ENCODE peak calls at places on chromosomes 12 and 14, in six cellular contexts. H is GM12891, N is K562, Z is HepG2, S is SK-N-SH, J is H1. Y is an unnamed sample.

GRCh38 chr12:52198454-52199215 is 6.8 kb upstream of the KRT80 start:
- DNase-seq in Z (no peak), H (no peak), S (no peak), J (no peak), N (no peak), Y (no peak)

GRCh38 chr14:59848671-59849070 is 21.9 kb downstream of the RTN1 start:
- DNase-seq in Z (no peak), N (no peak), J (no peak), S (no peak), H (no peak), Y (no peak)

GRCh38 chr12:20588057-20588456 is 107.1 kb upstream of the SLCO1C1 start:
- DNase-seq in J (no peak), S (peak; percentile 79), H (no peak), N (no peak), Z (no peak), Y (no peak)

GRCh38 chr14:50003213-50004021 is 110.5 kb downstream of the ARF6 start:
- DNase-seq in Z (peak; percentile 71), H (peak; percentile 79), S (peak; percentile 78), J (peak; percentile 66), N (peak; percentile 92), Y (peak; percentile 91)

GRCh38 chr12:8034802-8035201 is 2.3 kb downstream of the FOXJ2 start:
- DNase-seq in H (no peak), J (no peak), Z (no peak), S (no peak), N (peak; percentile 55), Y (no peak)

GRCh38 chr14:104553166-104554087 is 26.1 kb upstream of the C14orf180 start:
- DNase-seq in N (no peak), J (no peak), H (no peak), Z (no peak), S (peak; percentile 21), Y (peak; percentile 6)

GRCh38 chr14:67962215-67962644 is 142.7 kb downstream of the RAD51B start:
- DNase-seq in S (no peak), H (peak; percentile 16), J (no peak), Z (no peak), N (no peak), Y (peak; percentile 2)

GRCh38 chr12:30988086-30988485 is 61.5 kb downstream of the TSPAN11 start:
- DNase-seq in N (no peak), J (no peak), H (no peak), Z (no peak), S (no peak), Y (no peak)

GRCh38 chr12:93706824-93707223 is 29.6 kb downstream of the CRADD start:
- DNase-seq in J (no peak), H (no peak), N (no peak), S (no peak), Z (no peak), Y (no peak)

GRCh38 chr14:74907744-74908143 is 15.3 kb downstream of the RPS6KL1 start:
- DNase-seq in N (no peak), Z (no peak), S (no peak), H (no peak), J (no peak), Y (no peak)

GRCh38 chr14:76514599-76514998 is 138.7 kb downstream of the ESRRB start:
- DNase-seq in H (peak; percentile 32), Z (peak; percentile 58), J (no peak), N (peak; percentile 40), S (no peak), Y (no peak)

GRCh38 chr12:13194462-13195110 is 1.9 kb upstream of the EMP1 start:
- DNase-seq in J (no peak), N (no peak), S (peak; percentile 52), Z (no peak), H (no peak), Y (no peak)

GRCh38 chr12:72028966-72029365 is 90.3 kb downstream of the TPH2 start:
- DNase-seq in J (no peak), Z (no peak), N (no peak), H (no peak), S (no peak), Y (no peak)

GRCh38 chr12:3777206-3777809 is 24.4 kb upstream of the CRACR2A start:
- DNase-seq in J (no peak), Z (peak; percentile 30), H (no peak), N (peak; percentile 13), S (peak; percentile 61), Y (no peak)

GRCh38 chr12:47973870-47974269 is 10.5 kb downstream of the TMEM106C start:
- DNase-seq in N (no peak), H (no peak), Z (no peak), J (no peak), S (no peak), Y (no peak)

GRCh38 chr14:33802737-33803136 is 148.1 kb downstream of the EGLN3 start:
- DNase-seq in S (no peak), Z (no peak), H (no peak), J (no peak), N (no peak), Y (no peak)

GRCh38 chr14:54683882-54684794 is 117.2 kb downstream of the SAMD4A start:
- DNase-seq in Z (no peak), N (no peak), H (no peak), S (peak; percentile 66), J (peak; percentile 76), Y (no peak)

GRCh38 chr12:41096797-41097196 is 91.3 kb upstream of the PDZRN4 start:
- DNase-seq in N (no peak), H (no peak), S (no peak), J (no peak), Z (no peak), Y (no peak)

GRCh38 chr12:132046561-132046960 is 96.8 kb downstream of the EP400 start:
- DNase-seq in N (no peak), S (peak; percentile 73), H (no peak), Z (no peak), J (no peak), Y (no peak)

GRCh38 chr12:91695964-91696363 is 449.7 kb downstream of the BTG1 start:
- DNase-seq in J (no peak), Z (no peak), S (peak; percentile 32), N (no peak), H (no peak), Y (no peak)

GRCh38 chr12:81255456-81255855 is 177.6 kb downstream of the ACSS3 start:
- DNase-seq in J (no peak), S (no peak), Z (no peak), N (no peak), H (no peak), Y (no peak)

GRCh38 chr12:72264548-72265175 is 7.5 kb upstream of the TRHDE start:
- DNase-seq in S (peak; percentile 23), N (peak; percentile 16), J (no peak), H (no peak), Z (peak; percentile 19), Y (no peak)

GRCh38 chr14:90880282-90880681 is 64.1 kb upstream of the TTC7B start:
- DNase-seq in Z (no peak), J (no peak), H (no peak), N (no peak), S (no peak), Y (no peak)

GRCh38 chr14:51236314-51236713 is 3.7 kb upstream of the TMX1 start:
- DNase-seq in Z (no peak), S (no peak), H (no peak), N (peak; percentile 29), J (no peak), Y (no peak)

GRCh38 chr12:88291498-88292131 is 149.5 kb downstream of the TMTC3 start:
- DNase-seq in S (no peak), N (no peak), H (no peak), Z (no peak), J (no peak), Y (no peak)

GRCh38 chr12:27460471-27460978 is 14.0 kb downstream of the SMCO2 start:
- DNase-seq in H (no peak), N (no peak), Z (no peak), S (no peak), J (no peak), Y (no peak)

GRCh38 chr14:92525318-92526095 is 11.9 kb downstream of the RIN3 start:
- DNase-seq in Z (no peak), N (no peak), J (no peak), S (no peak), H (no peak), Y (no peak)

DNA sequence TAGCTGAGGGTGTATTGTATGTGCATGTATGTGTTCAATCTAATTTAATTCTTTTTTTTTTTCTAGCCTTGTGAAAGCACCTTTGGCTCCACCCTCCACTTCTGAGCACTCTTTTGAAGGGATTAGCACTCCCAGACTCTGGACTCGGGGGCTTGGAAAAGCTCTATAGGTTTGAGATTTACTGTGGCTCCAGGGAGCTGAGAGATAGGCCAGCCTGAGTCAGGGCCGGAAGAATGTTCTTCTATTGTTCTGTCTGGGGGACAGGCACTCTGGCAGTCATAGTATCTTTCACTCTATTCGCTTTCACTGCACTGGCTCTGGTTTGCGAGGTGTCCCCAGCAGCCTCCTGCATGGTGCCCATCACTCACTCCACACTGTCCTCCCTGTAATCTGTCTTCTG is 540.1 kb upstream of the TBX3 start:
- DNase-seq in Z (peak; percentile 30), J (no peak), S (no peak), H (no peak), N (no peak), Y (no peak)
- TF ChIP-seq TAF1 in Z (no peak), J (no peak), S (no peak), H (no peak), N (no peak), Y (no peak)

GRCh38 chr12:131035268-131035681 is 81.6 kb downstream of the ADGRD1 start:
- DNase-seq in S (no peak), Z (no peak), H (no peak), N (no peak), J (no peak), Y (no peak)

GRCh38 chr12:131039551-131039950 is 85.8 kb downstream of the ADGRD1 start:
- DNase-seq in Z (no peak), S (no peak), H (no peak), J (no peak), N (no peak), Y (no peak)

GRCh38 chr12:131038961-131039360 is 85.3 kb downstream of the ADGRD1 start:
- DNase-seq in Z (no peak), J (no peak), H (no peak), S (no peak), N (no peak), Y (no peak)

GRCh38 chr12:131040491-131040890 is 86.8 kb downstream of the ADGRD1 start:
- DNase-seq in N (no peak), H (no peak), Z (no peak), J (no peak), S (no peak), Y (no peak)

DNA sequence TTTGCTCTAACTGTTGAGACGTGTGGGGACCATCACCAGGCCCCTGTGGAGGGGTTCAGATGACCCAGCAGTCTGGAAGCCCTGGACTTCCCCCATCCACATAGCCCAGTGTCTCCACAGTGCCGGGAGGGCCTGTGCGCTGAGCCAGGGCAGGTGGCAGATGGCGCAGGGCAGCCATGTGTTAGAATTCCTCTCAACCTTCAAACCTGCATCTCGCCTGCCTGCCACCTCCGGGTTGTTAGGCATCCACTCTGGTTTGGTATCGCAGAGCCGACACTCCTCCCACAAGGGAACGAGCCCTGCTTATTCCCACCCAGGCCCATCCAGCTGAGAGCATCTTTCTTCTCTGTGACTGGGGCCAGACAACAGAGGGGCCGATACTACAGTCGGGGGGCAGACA is 84.5 kb downstream of the ADGRD1 start:
- DNase-seq in H (no peak), N (no peak), Z (no peak), J (no peak), S (no peak), Y (no peak)
- TF ChIP-seq TAF1 in H (no peak), N (no peak), Z (no peak), J (no peak), S (no peak), Y (no peak)

GRCh38 chr12:43131304-43131703 is 420.7 kb downstream of the ADAMTS20 start:
- DNase-seq in J (no peak), N (no peak), Z (no peak), H (no peak), S (no peak), Y (no peak)
- TF ChIP-seq TAF1 in J (no peak), N (no peak), Z (no peak), H (no peak), S (no peak), Y (no peak)

GRCh38 chr12:76623929-76624328 is 64.4 kb upstream of the OSBPL8 start:
- DNase-seq in S (no peak), Z (no peak), J (no peak), N (no peak), H (no peak), Y (no peak)
- TF ChIP-seq TAF1 in S (no peak), Z (no peak), J (no peak), N (no peak), H (no peak), Y (no peak)

Y was measured in GM12892.